ENCODE peak calls at places on chromosome 1, in nine cellular contexts. A, T, K, B, O, Y, M, W and J are unnamed samples.

GRCh38 chr1:147389532-147390184 is 147.2 kb downstream of the CHD1L start:
- DNase-seq in A (peak; percentile 12), T (no peak), K (peak; percentile 58), B (no peak), O (no peak), Y (no peak), M (no peak), W (no peak), J (no peak)

GRCh38 chr1:205172729-205173366 is 38.7 kb downstream of the DSTYK start:
- DNase-seq in A (no peak), T (no peak), K (peak; percentile 99), B (no peak), O (no peak), Y (no peak), M (no peak), W (no peak), J (no peak)

GRCh38 chr1:172671591-172671990 is 12.7 kb downstream of the FASLG start:
- DNase-seq in A (no peak), T (no peak), K (peak; percentile 55), B (no peak), O (no peak), Y (no peak), M (no peak), W (no peak), J (no peak)

GRCh38 chr1:153538315-153538821 is 2.4 kb downstream of the S100A5 start:
- DNase-seq in A (no peak), T (peak; percentile 40), K (peak; percentile 43), B (no peak), O (peak; percentile 84), Y (no peak), M (no peak), W (peak; percentile 66), J (no peak)

GRCh38 chr1:59025898-59026426 is 242.1 kb upstream of the JUN start:
- DNase-seq in A (no peak), T (no peak), K (peak; percentile 47), B (no peak), O (no peak), Y (no peak), M (no peak), W (no peak), J (no peak)

GRCh38 chr1:66168919-66169725 is 364.8 kb upstream of the SGIP1 start:
- DNase-seq in A (no peak), T (no peak), K (peak; percentile 4), B (no peak), O (no peak), Y (no peak), M (no peak), W (no peak), J (no peak)

GRCh38 chr1:99457381-99458165 is 188.3 kb upstream of the PALMD start:
- DNase-seq in A (no peak), T (no peak), K (peak; percentile 89), B (no peak), O (no peak), Y (no peak), M (no peak), W (no peak), J (no peak)

GRCh38 chr1:228037401-228038386 is 30.9 kb downstream of the WNT3A start:
- DNase-seq in A (no peak), T (peak; percentile 60), K (peak; percentile 19), B (peak; percentile 87), O (no peak), Y (peak; percentile 25), M (peak; percentile 57), W (peak; percentile 70), J (peak; percentile 54)

GRCh38 chr1:247077768-247078314 is 770 bp downstream of the ZNF670 start:
- DNase-seq in A (no peak), T (no peak), K (peak; percentile 5), B (no peak), O (no peak), Y (no peak), M (no peak), W (no peak), J (no peak)

GRCh38 chr1:247079141-247079874 is 697 bp upstream of the ZNF670 start:
- DNase-seq in A (no peak), T (no peak), K (no peak), B (no peak), O (no peak), Y (no peak), M (no peak), W (peak; percentile 56), J (no peak)

GRCh38 chr1:247077234-247077633 is 1.4 kb downstream of the ZNF670 start:
- DNase-seq in A (no peak), T (no peak), K (peak; percentile 22), B (no peak), O (no peak), Y (no peak), M (no peak), W (no peak), J (no peak)

DNA sequence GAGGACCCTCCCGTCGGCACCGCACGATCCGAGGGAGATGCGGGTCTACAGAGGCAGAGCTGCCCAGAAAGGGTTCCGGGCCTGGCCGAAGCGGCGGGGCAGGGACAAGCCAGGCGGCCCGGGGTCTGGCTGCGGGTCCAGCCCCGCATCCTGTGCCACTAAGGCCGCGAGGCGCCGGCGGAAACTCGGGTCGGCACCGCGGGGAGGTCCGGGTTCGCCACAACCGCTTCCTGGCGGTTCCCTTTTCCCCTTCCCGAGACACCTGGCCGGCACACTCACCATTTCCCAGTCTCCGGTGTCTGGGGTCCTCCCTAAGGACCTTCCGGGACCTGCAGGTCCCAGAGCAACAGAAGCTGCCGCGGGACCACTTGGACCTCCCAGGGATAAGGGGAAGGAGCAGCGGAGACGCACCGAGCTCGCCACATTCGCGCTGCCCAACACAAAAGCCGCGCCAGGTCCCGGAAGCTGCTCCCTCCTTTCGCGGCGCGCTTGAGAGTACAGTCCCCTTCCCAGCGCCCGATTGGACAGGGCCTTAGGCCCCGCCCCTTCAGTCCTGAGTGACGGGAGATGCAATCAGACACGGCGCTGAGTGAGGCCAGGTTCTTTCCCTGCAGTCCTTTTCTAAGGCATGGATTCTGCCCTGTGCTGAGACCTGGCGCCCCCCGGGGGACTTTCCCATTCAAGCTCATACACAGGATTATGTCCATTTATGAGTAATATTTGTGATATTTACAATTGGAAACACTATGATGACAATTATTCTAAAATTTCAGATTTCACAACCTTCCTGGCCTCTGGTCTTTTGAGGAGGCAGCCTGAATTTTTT is at the start of gene ZNF670:
- DNase-seq in A (peak; percentile 97), T (peak; percentile 96), K (peak; percentile 94), B (peak; percentile 93), O (peak; percentile 97), Y (peak; percentile 95), M (peak; percentile 98), W (peak; percentile 97), J (peak; percentile 96)
- TF ChIP-seq POLR2A in A (peak; percentile 83), T (no peak), K (peak; percentile 81), B (peak; percentile 42), O (peak; percentile 69), Y (peak; percentile 24), M (peak; percentile 34), W (no peak), J (no peak)

GRCh38 chr1:76864383-76864782 is 2.9 kb upstream of the ST6GALNAC5 start:
- DNase-seq in A (no peak), T (no peak), K (peak; percentile 4), B (no peak), O (no peak), Y (no peak), M (no peak), W (no peak), J (no peak)

GRCh38 chr1:76867342-76868130 is at the start of gene ST6GALNAC5:
- DNase-seq in A (no peak), T (no peak), K (peak; percentile 9), B (peak; percentile 71), O (no peak), Y (peak; percentile 44), M (no peak), W (peak; percentile 73), J (no peak)

GRCh38 chr1:76868154-76868882 is 1.0 kb downstream of the ST6GALNAC5 start:
- DNase-seq in A (peak; percentile 17), T (peak; percentile 25), K (peak; percentile 29), B (peak; percentile 88), O (no peak), Y (peak; percentile 64), M (no peak), W (peak; percentile 73), J (no peak)

GRCh38 chr1:76865696-76866291 is 1.5 kb upstream of the ST6GALNAC5 start:
- DNase-seq in A (no peak), T (no peak), K (no peak), B (no peak), O (no peak), Y (no peak), M (no peak), W (no peak), J (no peak)

GRCh38 chr1:76866566-76866965 is 714 bp upstream of the ST6GALNAC5 start:
- DNase-seq in A (no peak), T (no peak), K (no peak), B (no peak), O (no peak), Y (no peak), M (no peak), W (no peak), J (no peak)
- H3K27ac ChIP-seq in A (no peak overlapping the region), T (peak overlapping the region; percentile 80), K (no peak overlapping the region), B (no peak overlapping the region), O (no peak overlapping the region), Y (no peak overlapping the region), M (no peak overlapping the region), W (no peak overlapping the region), J (no peak overlapping the region)

DNA sequence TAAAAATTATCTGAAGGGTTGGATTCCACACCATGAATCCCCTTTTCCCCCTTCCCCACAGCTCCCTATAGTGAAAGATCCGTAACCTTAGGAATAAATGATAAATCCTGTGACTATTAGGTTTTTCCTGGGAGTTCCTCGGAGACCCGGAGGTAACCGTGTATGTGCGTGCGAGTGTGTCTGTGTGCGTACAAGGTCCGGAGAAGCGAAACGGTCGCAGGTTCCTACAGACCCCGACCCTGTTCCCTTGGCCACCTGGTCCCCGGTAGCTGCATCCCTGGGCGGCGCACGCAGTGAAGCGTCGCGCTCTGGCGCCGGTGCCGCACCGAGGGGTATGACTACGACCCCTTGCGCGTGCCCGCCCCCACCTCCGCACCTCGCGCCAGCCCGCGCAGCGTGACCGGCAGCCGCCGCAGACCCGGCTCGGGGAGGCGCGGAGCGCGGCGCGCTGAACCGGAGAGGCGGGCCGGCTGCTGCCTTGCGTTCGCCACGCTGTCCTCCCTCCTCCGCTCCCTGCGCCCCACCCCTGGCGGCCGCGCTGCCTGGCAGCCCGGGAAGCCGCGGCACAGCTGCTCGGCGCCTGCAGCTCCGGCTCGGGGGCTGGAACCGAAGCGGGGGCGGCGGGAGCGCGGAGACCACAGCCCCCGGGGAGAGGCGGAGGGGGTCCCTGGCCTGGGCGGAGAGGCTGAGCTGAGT is at the start of gene AK5:
- DNase-seq in A (no peak), T (peak; percentile 36), K (peak; percentile 48), B (peak; percentile 88), O (no peak), Y (peak; percentile 39), M (no peak), W (peak; percentile 78), J (peak; percentile 71)
- TF ChIP-seq POLR2A in A (no peak), T (no peak), K (no peak), B (no peak), O (no peak), Y (no peak), M (no peak), W (no peak), J (no peak)

GRCh38 chr1:197307551-197307950 is 39.5 kb downstream of the CRB1 start:
- DNase-seq in A (no peak), T (no peak), K (no peak), B (no peak), O (no peak), Y (no peak), M (no peak), W (no peak), J (no peak)

GRCh38 chr1:197302775-197303174 is 34.7 kb downstream of the CRB1 start:
- DNase-seq in A (no peak), T (no peak), K (peak; percentile 37), B (no peak), O (no peak), Y (no peak), M (no peak), W (no peak), J (no peak)

GRCh38 chr1:197303463-197303862 is 35.4 kb downstream of the CRB1 start:
- DNase-seq in A (no peak), T (no peak), K (no peak), B (no peak), O (no peak), Y (no peak), M (no peak), W (no peak), J (no peak)

DNA sequence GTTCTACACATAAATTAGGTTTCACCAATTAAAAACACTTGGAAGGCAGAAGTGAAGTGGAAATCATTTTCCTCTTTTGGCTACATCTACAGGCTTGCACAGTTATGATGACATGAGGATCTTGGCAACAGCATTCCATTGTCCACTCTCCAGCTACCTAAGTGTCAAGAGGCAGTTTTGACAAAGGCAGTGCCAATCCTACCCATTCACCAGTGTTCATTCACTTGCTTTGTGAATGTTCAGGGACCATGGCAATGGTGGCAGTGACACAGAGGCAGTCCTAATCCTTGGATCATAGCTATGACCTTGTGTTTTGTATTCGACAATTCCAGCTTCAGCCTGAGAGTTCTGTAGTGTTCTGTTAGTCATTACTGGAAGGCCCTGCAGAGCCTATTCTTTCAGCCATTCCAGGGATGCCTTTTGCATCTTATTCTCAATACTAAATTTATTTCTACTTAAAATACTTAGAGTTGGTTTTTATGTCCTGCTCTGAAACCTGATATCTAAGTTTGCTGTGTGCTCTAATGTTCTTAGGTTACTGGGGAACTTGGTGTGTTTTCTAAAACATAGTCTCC is 36.7 kb downstream of the CRB1 start:
- DNase-seq in A (no peak), T (no peak), K (no peak), B (no peak), O (no peak), Y (no peak), M (no peak), W (no peak), J (no peak)
- H3K27ac ChIP-seq in A (no peak overlapping the region), T (no peak overlapping the region), K (no peak overlapping the region), B (no peak overlapping the region), O (no peak overlapping the region), Y (no peak overlapping the region), M (no peak overlapping the region), W (no peak overlapping the region), J (no peak overlapping the region)